ENCODE peak calls at places on chromosome 10, in six cellular contexts. One of them, this sample, is unnamed.

GRCh38 chr10:93547522-93547921 is 18.9 kb upstream of the FFAR4 start:
- DNase-seq in spleen: no peak
- DNase-seq in coronary artery: no peak
- DNase-seq in endodermal cell: no peak
- DNase-seq in AG04450: no peak
- DNase-seq in body of pancreas: no peak
- DNase-seq in this sample: no peak

GRCh38 chr10:71217266-71218045 is 5.1 kb downstream of the UNC5B start:
- DNase-seq in spleen: peak
- DNase-seq in coronary artery: peak
- DNase-seq in endodermal cell: peak
- DNase-seq in AG04450: no peak
- DNase-seq in body of pancreas: peak
- DNase-seq in this sample: peak

GRCh38 chr10:104127411-104127810 is 5.4 kb downstream of the SFR1 start:
- DNase-seq in spleen: no peak
- DNase-seq in coronary artery: no peak
- DNase-seq in endodermal cell: peak
- DNase-seq in AG04450: no peak
- DNase-seq in body of pancreas: peak
- DNase-seq in this sample: peak

GRCh38 chr10:25175527-25176420 is 973 bp downstream of the GPR158 start:
- DNase-seq in spleen: no peak
- DNase-seq in coronary artery: no peak
- DNase-seq in endodermal cell: peak
- DNase-seq in AG04450: no peak
- DNase-seq in body of pancreas: peak
- DNase-seq in this sample: peak

GRCh38 chr10:93991596-93992284 is 2.0 kb upstream of the PLCE1 start:
- DNase-seq in spleen: no peak
- DNase-seq in coronary artery: peak
- DNase-seq in endodermal cell: peak
- DNase-seq in AG04450: no peak
- DNase-seq in body of pancreas: peak
- DNase-seq in this sample: peak

GRCh38 chr10:35896011-35896410 is 253.9 kb upstream of the FZD8 start:
- DNase-seq in spleen: no peak
- DNase-seq in coronary artery: no peak
- DNase-seq in endodermal cell: no peak
- DNase-seq in AG04450: peak
- DNase-seq in body of pancreas: no peak
- DNase-seq in this sample: peak

GRCh38 chr10:74418285-74418872 is 267.4 kb downstream of the ADK start:
- DNase-seq in spleen: no peak
- DNase-seq in coronary artery: no peak
- DNase-seq in endodermal cell: no peak
- DNase-seq in AG04450: no peak
- DNase-seq in body of pancreas: peak
- DNase-seq in this sample: peak

GRCh38 chr10:3584926-3585784 is 199.9 kb downstream of the KLF6 start:
- DNase-seq in spleen: no peak
- DNase-seq in coronary artery: no peak
- DNase-seq in endodermal cell: no peak
- DNase-seq in AG04450: no peak
- DNase-seq in body of pancreas: no peak
- DNase-seq in this sample: no peak

GRCh38 chr10:13865758-13866491 is 279.2 kb downstream of the PRPF18 start:
- DNase-seq in spleen: no peak
- DNase-seq in coronary artery: no peak
- DNase-seq in endodermal cell: peak
- DNase-seq in AG04450: no peak
- DNase-seq in body of pancreas: no peak
- DNase-seq in this sample: peak

GRCh38 chr10:5882961-5883360 is 6.7 kb downstream of the ANKRD16 start:
- DNase-seq in spleen: peak
- DNase-seq in coronary artery: no peak
- DNase-seq in endodermal cell: no peak
- DNase-seq in AG04450: no peak
- DNase-seq in body of pancreas: no peak
- DNase-seq in this sample: no peak

GRCh38 chr10:129790710-129791446 is 173.2 kb downstream of the EBF3 start:
- DNase-seq in spleen: peak
- DNase-seq in coronary artery: no peak
- DNase-seq in endodermal cell: peak
- DNase-seq in AG04450: no peak
- DNase-seq in body of pancreas: no peak
- DNase-seq in this sample: peak

GRCh38 chr10:79168231-79168630 is 99.5 kb downstream of the ZMIZ1 start:
- DNase-seq in spleen: no peak
- DNase-seq in coronary artery: no peak
- DNase-seq in endodermal cell: no peak
- DNase-seq in AG04450: no peak
- DNase-seq in body of pancreas: no peak
- DNase-seq in this sample: no peak

GRCh38 chr10:61987537-61987936 is 86.0 kb downstream of the ARID5B start:
- DNase-seq in spleen: no peak
- DNase-seq in coronary artery: no peak
- DNase-seq in endodermal cell: no peak
- DNase-seq in AG04450: no peak
- DNase-seq in body of pancreas: no peak
- DNase-seq in this sample: no peak
- H3K4me3 ChIP-seq in spleen: no peak
- H3K4me3 ChIP-seq in coronary artery: peak
- H3K4me3 ChIP-seq in endodermal cell: no peak
- H3K4me3 ChIP-seq in AG04450: no peak
- H3K4me3 ChIP-seq in body of pancreas: no peak
- H3K4me3 ChIP-seq in this sample: no peak

GRCh38 chr10:89245802-89246201 is 5.8 kb downstream of the LIPA start:
- DNase-seq in spleen: no peak
- DNase-seq in coronary artery: no peak
- DNase-seq in endodermal cell: no peak
- DNase-seq in AG04450: no peak
- DNase-seq in body of pancreas: no peak
- DNase-seq in this sample: no peak
- TF ChIP-seq CTCF in spleen: no peak
- TF ChIP-seq CTCF in coronary artery: no peak
- TF ChIP-seq CTCF in endodermal cell: peak
- TF ChIP-seq CTCF in AG04450: no peak
- TF ChIP-seq CTCF in body of pancreas: no peak
- TF ChIP-seq CTCF in this sample: no peak

GRCh38 chr10:11245095-11245479 is 227.4 kb downstream of the CELF2 start:
- DNase-seq in spleen: no peak
- DNase-seq in coronary artery: no peak
- DNase-seq in endodermal cell: no peak
- DNase-seq in AG04450: no peak
- DNase-seq in body of pancreas: no peak
- DNase-seq in this sample: no peak

GRCh38 chr10:11245510-11245909 is 227.8 kb downstream of the CELF2 start:
- DNase-seq in spleen: no peak
- DNase-seq in coronary artery: no peak
- DNase-seq in endodermal cell: no peak
- DNase-seq in AG04450: no peak
- DNase-seq in body of pancreas: no peak
- DNase-seq in this sample: no peak

GRCh38 chr10:11243425-11244222 is 226.0 kb downstream of the CELF2 start:
- DNase-seq in spleen: no peak
- DNase-seq in coronary artery: no peak
- DNase-seq in endodermal cell: no peak
- DNase-seq in AG04450: peak
- DNase-seq in body of pancreas: no peak
- DNase-seq in this sample: no peak

GRCh38 chr10:11245981-11246590 is 228.4 kb downstream of the CELF2 start:
- DNase-seq in spleen: no peak
- DNase-seq in coronary artery: no peak
- DNase-seq in endodermal cell: no peak
- DNase-seq in AG04450: no peak
- DNase-seq in body of pancreas: no peak
- DNase-seq in this sample: no peak

DNA sequence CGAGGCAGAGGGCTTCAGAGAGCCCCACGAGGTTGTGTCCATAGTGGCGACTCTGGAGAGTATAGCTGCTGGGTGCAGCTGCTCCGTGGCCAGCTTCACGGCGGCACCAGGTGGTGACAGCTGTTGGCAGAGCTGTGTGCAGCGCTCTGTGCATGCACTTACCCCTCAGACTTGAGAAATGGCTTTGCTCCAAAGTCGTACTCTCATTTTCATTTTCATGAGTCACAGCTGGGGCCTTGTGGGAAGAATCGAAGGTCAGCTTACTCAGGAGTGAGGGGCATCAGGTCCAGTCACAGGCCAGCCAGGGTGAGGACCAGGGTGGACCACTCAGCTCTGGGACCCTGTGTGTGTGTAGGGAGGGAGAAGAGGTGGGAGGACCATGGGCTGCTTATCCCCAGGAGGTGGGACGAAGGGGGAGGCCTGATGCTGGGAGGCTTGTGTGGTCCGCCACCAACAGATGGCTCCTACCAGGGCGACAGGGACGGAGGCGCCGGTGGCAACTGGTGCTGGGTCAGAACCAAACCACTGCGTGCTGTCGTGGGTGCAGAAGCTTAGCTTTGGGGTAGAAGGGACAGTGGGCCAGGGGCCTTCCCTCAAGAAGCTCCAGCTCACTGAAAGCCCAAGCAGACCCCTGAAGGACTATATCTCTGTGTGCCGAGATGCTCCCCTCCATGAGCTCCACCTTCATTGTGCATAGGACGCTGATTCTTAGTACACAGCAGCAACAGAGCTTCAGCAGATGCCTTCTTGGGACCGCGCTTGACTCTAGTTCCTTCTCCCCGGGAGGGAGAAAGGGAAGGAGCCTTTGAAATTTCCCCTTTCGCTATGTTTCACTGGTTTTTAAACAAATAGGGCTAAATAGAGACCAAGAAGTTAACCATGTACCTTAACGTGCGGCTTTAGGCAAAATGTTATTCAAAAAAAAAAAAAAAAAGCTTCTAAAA is 225.0 kb downstream of the CELF2 start:
- DNase-seq in spleen: peak
- DNase-seq in coronary artery: no peak
- DNase-seq in endodermal cell: no peak
- DNase-seq in AG04450: peak
- DNase-seq in body of pancreas: no peak
- DNase-seq in this sample: peak
- H3K4me3 ChIP-seq in spleen: peak
- H3K4me3 ChIP-seq in coronary artery: peak
- H3K4me3 ChIP-seq in endodermal cell: no peak
- H3K4me3 ChIP-seq in AG04450: no peak
- H3K4me3 ChIP-seq in body of pancreas: no peak
- H3K4me3 ChIP-seq in this sample: no peak

GRCh38 chr10:60846173-60846572 is 67.9 kb downstream of the CDK1 start:
- DNase-seq in spleen: no peak
- DNase-seq in coronary artery: no peak
- DNase-seq in endodermal cell: no peak
- DNase-seq in AG04450: peak
- DNase-seq in body of pancreas: no peak
- DNase-seq in this sample: peak
- TF ChIP-seq CTCF in spleen: no peak
- TF ChIP-seq CTCF in coronary artery: no peak
- TF ChIP-seq CTCF in endodermal cell: no peak
- TF ChIP-seq CTCF in AG04450: peak
- TF ChIP-seq CTCF in body of pancreas: no peak
- TF ChIP-seq CTCF in this sample: no peak

GRCh38 chr10:117432866-117433265 is 57.6 kb upstream of the PDZD8 start:
- DNase-seq in spleen: no peak
- DNase-seq in coronary artery: no peak
- DNase-seq in endodermal cell: no peak
- DNase-seq in AG04450: no peak
- DNase-seq in body of pancreas: no peak
- DNase-seq in this sample: no peak
- H3K4me3 ChIP-seq in spleen: no peak
- H3K4me3 ChIP-seq in coronary artery: no peak
- H3K4me3 ChIP-seq in endodermal cell: no peak
- H3K4me3 ChIP-seq in AG04450: no peak
- H3K4me3 ChIP-seq in body of pancreas: no peak
- H3K4me3 ChIP-seq in this sample: no peak

DNA sequence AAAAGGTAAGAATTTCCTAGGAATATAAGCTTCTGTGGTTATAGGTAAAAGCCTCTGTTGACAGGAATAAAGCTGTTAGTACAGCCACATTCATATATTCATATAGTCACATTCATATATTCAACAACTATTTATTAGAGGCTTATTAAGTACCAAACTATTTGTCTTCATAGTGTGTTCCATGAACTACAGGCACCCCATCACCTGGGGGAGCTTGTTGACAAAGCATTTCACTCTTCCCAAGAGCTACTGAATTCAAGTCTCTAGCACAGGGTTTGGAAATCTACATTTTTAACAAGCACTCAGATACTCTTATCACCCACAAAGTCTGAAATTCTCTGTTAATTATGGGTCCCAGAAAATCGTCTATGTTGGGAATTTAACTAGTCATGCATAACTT is 110.6 kb downstream of the RNLS start:
- DNase-seq in spleen: no peak
- DNase-seq in coronary artery: no peak
- DNase-seq in endodermal cell: no peak
- DNase-seq in AG04450: no peak
- DNase-seq in body of pancreas: no peak
- DNase-seq in this sample: peak
- TF ChIP-seq CTCF in spleen: no peak
- TF ChIP-seq CTCF in coronary artery: no peak
- TF ChIP-seq CTCF in endodermal cell: peak
- TF ChIP-seq CTCF in AG04450: no peak
- TF ChIP-seq CTCF in body of pancreas: no peak
- TF ChIP-seq CTCF in this sample: no peak

GRCh38 chr10:110764793-110765512 is 106.8 kb upstream of the PDCD4 start:
- DNase-seq in spleen: no peak
- DNase-seq in coronary artery: no peak
- DNase-seq in endodermal cell: no peak
- DNase-seq in AG04450: no peak
- DNase-seq in body of pancreas: no peak
- DNase-seq in this sample: no peak
- H3K4me3 ChIP-seq in spleen: no peak
- H3K4me3 ChIP-seq in coronary artery: peak
- H3K4me3 ChIP-seq in endodermal cell: no peak
- H3K4me3 ChIP-seq in AG04450: no peak
- H3K4me3 ChIP-seq in body of pancreas: no peak
- H3K4me3 ChIP-seq in this sample: no peak

This sample was measured in foreskin fibroblast.